ENCODE peak calls at places on chromosomes 16 and 17, in five cellular contexts. O, X, R, C and B are unnamed samples.

GRCh38 chr16:88886915-88887521 is 20.6 kb upstream of the PABPN1L start:
- DNase-seq in O (peak), X (peak), R (peak), C (peak), B (no peak)

GRCh38 chr16:86697715-86698114 is 119.4 kb downstream of the FOXL1 start:
- DNase-seq in O (no peak), X (no peak), R (peak), C (no peak), B (no peak)

GRCh38 chr16:86575754-86576557 is 2.4 kb upstream of the FOXL1 start:
- DNase-seq in O (peak), X (peak), R (peak), C (peak), B (no peak)

GRCh38 chr17:75074532-75074931 is 13.2 kb upstream of the SLC16A5 start:
- DNase-seq in O (no peak), X (no peak), R (no peak), C (no peak), B (no peak)

GRCh38 chr17:38898812-38899348 is 26.5 kb upstream of the LASP1NB start:
- DNase-seq in O (peak), X (no peak), R (no peak), C (no peak), B (no peak)

GRCh38 chr16:19911747-19912146 is 27.1 kb upstream of the GPRC5B start:
- DNase-seq in O (no peak), X (no peak), R (no peak), C (no peak), B (no peak)

GRCh38 chr16:66551362-66551761 is 1.0 kb upstream of the CKLF start:
- DNase-seq in O (peak), X (no peak), R (peak), C (no peak), B (no peak)

GRCh38 chr17:82489851-82490511 is 29.6 kb upstream of the FOXK2 start:
- DNase-seq in O (no peak), X (no peak), R (no peak), C (no peak), B (no peak)

GRCh38 chr16:85360323-85361277 is 248.3 kb upstream of the CIBAR2 start:
- DNase-seq in O (no peak), X (no peak), R (no peak), C (no peak), B (peak)

GRCh38 chr17:9644910-9645751 is at the start of gene USP43:
- DNase-seq in O (no peak), X (no peak), R (no peak), C (no peak), B (peak)

GRCh38 chr17:31392856-31393748 is 1.6 kb downstream of the RAB11FIP4 start:
- DNase-seq in O (peak), X (no peak), R (no peak), C (no peak), B (peak)

GRCh38 chr16:49058382-49058781 is 223.3 kb downstream of the CBLN1 start:
- DNase-seq in O (no peak), X (no peak), R (no peak), C (no peak), B (no peak)

GRCh38 chr16:46961373-46962353 is 11.8 kb downstream of the DNAJA2 start:
- DNase-seq in O (no peak), X (no peak), R (peak), C (no peak), B (peak)

GRCh38 chr17:63853260-63853659 is 10.8 kb upstream of the SMARCD2 start:
- DNase-seq in O (no peak), X (no peak), R (no peak), C (no peak), B (no peak)

GRCh38 chr17:32303861-32304288 is 38.1 kb downstream of the C17orf75 start:
- DNase-seq in O (no peak), X (no peak), R (no peak), C (no peak), B (no peak)

GRCh38 chr16:71515026-71515425 is 11.2 kb upstream of the CHST4 start:
- DNase-seq in O (no peak), X (no peak), R (no peak), C (no peak), B (no peak)

GRCh38 chr17:48504953-48505352 is 25.9 kb downstream of the HOXB1 start:
- DNase-seq in O (no peak), X (no peak), R (no peak), C (no peak), B (no peak)

GRCh38 chr17:74790206-74791066 is 14.3 kb upstream of the NAT9 start:
- DNase-seq in O (no peak), X (no peak), R (no peak), C (no peak), B (no peak)

GRCh38 chr17:55300479-55301290 is 35.9 kb downstream of the HLF start:
- DNase-seq in O (no peak), X (no peak), R (no peak), C (no peak), B (no peak)

GRCh38 chr16:23147666-23148065 is 1.6 kb downstream of the USP31 start:
- DNase-seq in O (no peak), X (no peak), R (no peak), C (no peak), B (no peak)

GRCh38 chr16:66375451-66375850 is 9.0 kb downstream of the CDH5 start:
- DNase-seq in O (no peak), X (no peak), R (no peak), C (no peak), B (no peak)

GRCh38 chr16:74291176-74291575 is 5.4 kb upstream of the PSMD7 start:
- DNase-seq in O (no peak), X (no peak), R (no peak), C (no peak), B (no peak)

GRCh38 chr17:32943647-32944191 is 15.8 kb downstream of the TMEM98 start:
- DNase-seq in O (no peak), X (no peak), R (peak), C (no peak), B (no peak)

GRCh38 chr17:55609737-55610201 is 98.5 kb upstream of the SMIM36 start:
- DNase-seq in O (no peak), X (peak), R (peak), C (peak), B (no peak)

GRCh38 chr17:66836063-66837005 is 1.4 kb downstream of the CACNG5 start:
- DNase-seq in O (no peak), X (no peak), R (no peak), C (no peak), B (peak)

GRCh38 chr16:71723537-71724319 is 773 bp downstream of the PHLPP2 start:
- DNase-seq in O (peak), X (peak), R (peak), C (peak), B (peak)

GRCh38 chr16:85497622-85498314 is 115.4 kb upstream of the GSE1 start:
- DNase-seq in O (no peak), X (no peak), R (no peak), C (no peak), B (no peak)

GRCh38 chr16:10728035-10728462 is 15.6 kb upstream of the NUBP1 start:
- DNase-seq in O (no peak), X (no peak), R (no peak), C (no peak), B (no peak)

GRCh38 chr17:46179375-46179999 is 13.7 kb downstream of the KANSL1 start:
- DNase-seq in O (no peak), X (no peak), R (no peak), C (no peak), B (no peak)

GRCh38 chr17:17933775-17934174 is 38.4 kb downstream of the TOM1L2 start:
- DNase-seq in O (no peak), X (no peak), R (peak), C (no peak), B (no peak)

GRCh38 chr17:82215095-82215971 is 2.7 kb upstream of the CCDC57 start:
- DNase-seq in O (no peak), X (no peak), R (no peak), C (peak), B (no peak)

GRCh38 chr17:33121272-33121671 is 129.6 kb downstream of the SPACA3 start:
- DNase-seq in O (no peak), X (no peak), R (no peak), C (no peak), B (no peak)

GRCh38 chr17:46815474-46816353 is 2.8 kb downstream of the WNT3 start:
- DNase-seq in O (no peak), X (no peak), R (no peak), C (no peak), B (no peak)

GRCh38 chr17:38352245-38353083 is 820 bp downstream of the SOCS7 start:
- DNase-seq in O (peak), X (no peak), R (no peak), C (peak), B (no peak)

GRCh38 chr16:50323335-50324011 is 45.3 kb downstream of the BRD7 start:
- DNase-seq in O (no peak), X (no peak), R (peak), C (no peak), B (no peak)

GRCh38 chr17:16217002-16217635 is at the start of gene PIGL:
- DNase-seq in O (peak), X (peak), R (peak), C (peak), B (peak)
- TF ChIP-seq POLR2A in O (peak), X (peak), R (peak), C (no peak), B (peak)

GRCh38 chr16:84115919-84116719 is 623 bp downstream of the MBTPS1 start:
- DNase-seq in O (peak), X (no peak), R (peak), C (no peak), B (peak)

GRCh38 chr16:84119368-84119767 is 2.6 kb upstream of the MBTPS1 start:
- DNase-seq in O (no peak), X (no peak), R (no peak), C (no peak), B (no peak)

GRCh38 chr16:84120023-84120422 is 3.3 kb upstream of the MBTPS1 start:
- DNase-seq in O (no peak), X (no peak), R (no peak), C (no peak), B (no peak)

GRCh38 chr16:84117482-84117843 is 721 bp upstream of the MBTPS1 start:
- DNase-seq in O (peak), X (no peak), R (peak), C (no peak), B (no peak)

DNA sequence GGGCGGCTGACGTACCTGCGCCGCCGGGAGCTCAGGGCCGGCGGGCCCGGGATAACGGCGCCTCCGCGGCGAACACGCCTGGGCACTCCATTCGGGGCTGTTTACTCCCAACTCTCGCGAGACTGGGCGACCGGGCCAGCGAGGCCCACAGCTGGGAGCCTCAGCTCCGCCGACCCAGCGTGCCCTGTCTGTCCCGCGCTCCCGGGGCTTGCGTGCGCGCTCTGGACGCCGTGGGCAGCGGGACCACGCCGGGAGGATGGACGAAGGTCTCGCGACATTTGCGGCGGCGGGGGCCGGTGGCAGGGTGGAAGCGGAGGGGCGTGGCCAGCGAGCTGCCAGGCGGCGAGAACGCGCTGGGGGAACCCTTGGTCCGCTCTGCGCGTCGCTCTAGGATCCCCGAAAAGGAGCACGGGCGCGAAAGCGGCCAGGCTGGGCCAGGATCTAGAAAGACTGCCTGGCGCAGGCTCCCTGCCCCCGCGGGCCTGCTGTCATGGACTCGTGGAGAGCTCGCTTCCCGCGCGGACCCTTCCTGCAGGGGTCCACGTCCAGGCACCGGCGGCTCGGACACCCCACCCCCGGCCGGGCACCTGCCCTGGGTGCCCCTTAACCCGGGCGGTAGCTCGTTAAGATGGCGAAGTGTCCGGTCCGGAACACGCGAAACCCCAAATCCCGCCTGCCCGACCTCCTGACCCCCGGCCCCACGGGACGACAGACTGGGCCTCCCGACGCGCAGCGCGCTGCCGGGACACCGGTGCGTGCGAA is at the start of gene MBTPS1:
- DNase-seq in O (peak), X (peak), R (peak), C (peak), B (peak)
- TF ChIP-seq POLR2A in O (peak), X (peak), R (peak), C (no peak), B (no peak)

DNA sequence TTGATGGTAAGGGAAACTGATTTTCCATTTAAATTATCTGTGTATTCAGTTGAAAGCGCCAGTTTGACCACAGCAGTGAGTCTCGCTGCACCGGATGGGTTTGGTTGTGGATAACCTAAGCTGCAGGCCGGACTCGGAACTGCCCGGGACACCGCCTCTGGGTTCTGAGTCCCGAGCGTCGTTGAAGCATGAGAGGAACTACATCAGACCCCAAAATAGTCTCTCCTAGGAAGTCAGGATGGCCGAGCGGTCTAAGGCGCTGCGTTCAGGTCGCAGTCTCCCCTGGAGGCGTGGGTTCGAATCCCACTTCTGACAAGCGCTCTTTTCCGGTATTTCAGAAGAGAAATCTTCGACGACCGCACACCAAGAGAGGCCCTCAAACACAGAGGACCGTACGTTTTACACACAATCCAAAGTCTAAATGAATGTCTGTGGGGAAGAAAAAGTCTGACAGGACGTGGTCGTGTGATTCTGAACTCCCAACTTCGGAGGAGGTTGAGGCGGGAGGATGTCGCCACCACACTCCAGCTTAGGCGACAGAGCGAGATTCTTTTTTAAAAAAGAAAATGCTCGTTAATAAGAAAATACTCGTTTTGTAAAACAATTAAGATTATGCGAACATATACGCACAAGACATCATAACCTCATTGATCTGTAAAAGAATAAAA is 15.4 kb upstream of the PLLP start:
- DNase-seq in O (peak), X (peak), R (peak), C (peak), B (peak)
- TF ChIP-seq POLR2A in O (no peak), X (peak), R (no peak), C (no peak), B (no peak)

DNA sequence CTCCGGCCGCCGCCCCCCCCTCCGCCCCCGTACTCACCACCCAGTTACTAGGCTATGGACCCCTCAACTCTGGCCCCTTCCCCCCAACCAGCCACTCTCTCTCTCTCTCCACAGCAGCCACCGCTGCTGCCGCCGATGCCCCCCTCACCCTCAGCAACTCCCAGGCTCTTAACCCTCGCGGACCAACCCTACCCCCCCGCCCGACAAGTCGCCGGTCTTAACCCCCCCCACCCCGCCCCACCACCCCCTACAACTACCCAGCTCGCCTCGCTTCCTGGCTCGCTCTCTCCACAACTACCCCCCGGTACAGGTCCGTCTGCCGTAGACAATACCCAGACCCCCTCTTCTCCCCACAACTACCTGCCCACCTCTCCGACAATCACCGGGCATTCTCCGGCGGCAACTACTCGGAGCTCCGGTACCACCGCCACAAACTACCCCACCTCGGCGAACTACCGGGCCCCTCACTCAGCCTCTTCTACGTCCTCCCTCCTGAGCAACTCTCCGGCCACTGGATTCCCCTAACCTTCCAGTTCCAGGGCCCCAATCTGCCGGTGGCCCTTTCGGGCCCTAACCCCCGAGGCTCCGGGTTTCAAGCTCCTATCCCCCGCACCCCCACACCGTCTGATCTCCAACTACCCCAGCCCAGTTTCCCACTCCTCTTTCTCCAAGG is 703 bp downstream of the PHF23 start:
- DNase-seq in O (peak), X (no peak), R (no peak), C (no peak), B (no peak)
- TF ChIP-seq POLR2A in O (no peak), X (no peak), R (no peak), C (no peak), B (no peak)

GRCh38 chr17:73290399-73291259 is 21.2 kb downstream of the CDC42EP4 start:
- DNase-seq in O (no peak), X (no peak), R (no peak), C (no peak), B (no peak)

GRCh38 chr17:73291260-73291801 is 20.5 kb downstream of the CDC42EP4 start:
- DNase-seq in O (no peak), X (peak), R (peak), C (peak), B (peak)

GRCh38 chr17:73293031-73293430 is 18.8 kb downstream of the CDC42EP4 start:
- DNase-seq in O (no peak), X (no peak), R (no peak), C (no peak), B (no peak)

GRCh38 chr17:73292031-73292531 is 19.7 kb downstream of the CDC42EP4 start:
- DNase-seq in O (no peak), X (no peak), R (peak), C (peak), B (no peak)

GRCh38 chr17:73293480-73293911 is 18.3 kb downstream of the CDC42EP4 start:
- DNase-seq in O (no peak), X (peak), R (peak), C (peak), B (peak)
- TF ChIP-seq POLR2A in O (no peak), X (no peak), R (no peak), C (no peak), B (no peak)